ENCODE peak calls at places on chromosomes 3 and 15, in seven cellular contexts. U is stimulated activated naive B cell treated with anti-CD40 and anti-IgM and Interleukin-4, amounts not matched to agents 10 μg/mL and 1 μg/mL and 100 μg/mL, for 72 hours; E is Right ventricle myocardium inferior; R is mucosa of descending colon; F is activated CD8-positive, alpha-beta memory T cell treated with anti-CD3 and anti-CD28 coated beads, Interleukin-2, amount 10 ng/mL, durations not matched to agents 7 days and 5 days; B is HepG2; S is CD4-positive, CD25-positive, alpha-beta regulatory T cell. K is an unnamed sample.

GRCh38 chr3:150786791-150787190 is 23.8 kb upstream of the SIAH2 start:
- ATAC-seq in U (no peak), E (no peak), R (no peak), F (peak; percentile 30), B (no peak), S (no peak), K (peak; percentile 62)

GRCh38 chr15:69272139-69272538 is 26.6 kb upstream of the PAQR5 start:
- ATAC-seq in U (no peak), E (no peak), R (no peak), F (no peak), B (no peak), S (no peak), K (no peak)

GRCh38 chr3:114404590-114404989 is 110.8 kb downstream of the TIGIT start:
- ATAC-seq in U (no peak), E (no peak), R (no peak), F (no peak), B (no peak), S (no peak), K (no peak)

GRCh38 chr3:159170436-159171003 is 368.7 kb downstream of the MFSD1 start:
- ATAC-seq in U (no peak), E (no peak), R (no peak), F (no peak), B (no peak), S (no peak), K (no peak)

GRCh38 chr3:47578119-47578630 is 490 bp downstream of the CSPG5 start:
- ATAC-seq in U (peak; percentile 72), E (peak; percentile 72), R (peak; percentile 82), F (peak; percentile 84), B (peak; percentile 44), S (peak; percentile 37), K (peak; percentile 37)

GRCh38 chr15:39860200-39860599 is 59.9 kb downstream of the GPR176 start:
- ATAC-seq in U (no peak), E (no peak), R (no peak), F (no peak), B (peak; percentile 67), S (no peak), K (no peak)

GRCh38 chr3:187899246-187899645 is 154.0 kb upstream of the BCL6 start:
- ATAC-seq in U (no peak), E (no peak), R (no peak), F (no peak), B (no peak), S (no peak), K (no peak)

GRCh38 chr15:29039466-29040366 is 153.9 kb downstream of the APBA2 start:
- ATAC-seq in U (no peak), E (no peak), R (no peak), F (peak; percentile 34), B (no peak), S (no peak), K (no peak)

GRCh38 chr3:38726751-38727150 is 77.3 kb upstream of the SCN5A start:
- ATAC-seq in U (no peak), E (no peak), R (no peak), F (no peak), B (no peak), S (no peak), K (no peak)

GRCh38 chr3:51686512-51687215 is 15.6 kb downstream of the TEX264 start:
- ATAC-seq in U (peak; percentile 79), E (peak; percentile 45), R (peak; percentile 71), F (peak; percentile 78), B (no peak), S (peak; percentile 96), K (peak; percentile 38)

GRCh38 chr3:30180305-30181275 is 425.8 kb upstream of the TGFBR2 start:
- ATAC-seq in U (no peak), E (peak; percentile 67), R (no peak), F (no peak), B (no peak), S (no peak), K (no peak)

GRCh38 chr3:5312278-5312677 is 124.8 kb downstream of the EDEM1 start:
- ATAC-seq in U (no peak), E (no peak), R (no peak), F (no peak), B (no peak), S (no peak), K (no peak)

GRCh38 chr3:44906997-44907396 is 32.6 kb downstream of the TGM4 start:
- ATAC-seq in U (no peak), E (no peak), R (no peak), F (no peak), B (no peak), S (no peak), K (no peak)

K was measured in esophagus mucosa.